ENCODE peak calls at places on chromosomes 11 and 22, in eight cellular contexts. P is transverse colon; V is activated CD4-positive, alpha-beta T cell treated with anti-CD3 and anti-CD28 coated beads for 36 hours; H is retina; U is fibroblast of the aortic adventitia; G is naive thymus-derived CD8-positive, alpha-beta T cell; W is PC-3; K is osteoblast. Q is an unnamed sample.

GRCh38 chr11:68521962-68522626 is 61.5 kb downstream of the PPP6R3 start:
- DNase-seq in H (no peak), U (no peak), W (no peak), G (no peak), P (no peak), K (no peak), V (no peak), Q (no peak)

GRCh38 chr11:83349371-83349770 is 63.2 kb upstream of the CCDC90B start:
- DNase-seq in U (no peak), P (no peak), V (no peak), W (no peak), G (no peak), H (no peak), K (no peak), Q (no peak)

GRCh38 chr11:28318861-28319260 is 210.7 kb downstream of the METTL15 start:
- DNase-seq in K (no peak), G (no peak), W (no peak), V (no peak), U (peak), P (no peak), H (no peak), Q (no peak)

GRCh38 chr22:46287873-46288751 is 8.6 kb upstream of the GTSE1 start:
- DNase-seq in K (peak), H (no peak), W (no peak), U (no peak), P (peak), V (peak), G (no peak), Q (peak)

GRCh38 chr22:38429460-38430128 is 25.4 kb downstream of the KCNJ4 start:
- DNase-seq in P (no peak), H (peak), G (no peak), U (no peak), W (no peak), V (no peak), K (no peak), Q (no peak)

GRCh38 chr22:23652286-23652685 is 20.2 kb upstream of the DRICH1 start:
- DNase-seq in V (no peak), U (no peak), W (no peak), H (no peak), K (no peak), G (no peak), P (no peak), Q (no peak)

GRCh38 chr22:48779211-48779643 is 1048.4 kb downstream of the BRD1 start:
- DNase-seq in H (no peak), W (no peak), G (no peak), K (no peak), V (no peak), P (no peak), U (no peak), Q (no peak)

GRCh38 chr11:27290261-27290660 is 72.8 kb downstream of the CCDC34 start:
- DNase-seq in H (no peak), P (no peak), G (no peak), K (peak), V (no peak), U (no peak), W (no peak), Q (no peak)

GRCh38 chr11:8028766-8029165 is 41.6 kb downstream of the EIF3F start:
- DNase-seq in U (no peak), K (no peak), W (no peak), V (no peak), P (no peak), H (no peak), G (no peak), Q (no peak)

GRCh38 chr11:100731471-100731870 is 44.4 kb downstream of the ARHGAP42 start:
- DNase-seq in G (no peak), U (no peak), W (no peak), H (no peak), V (no peak), P (no peak), K (no peak), Q (no peak)

GRCh38 chr22:39351689-39352214 is 2.0 kb downstream of the SYNGR1 start:
- DNase-seq in V (no peak), U (no peak), K (peak), P (no peak), H (peak), W (no peak), G (no peak), Q (no peak)

GRCh38 chr22:50078246-50078645 is 7.0 kb downstream of the MLC1 start:
- DNase-seq in K (no peak), W (no peak), G (no peak), U (no peak), V (no peak), H (no peak), P (no peak), Q (no peak)

GRCh38 chr22:37419916-37420655 is 7.2 kb downstream of the ELFN2 start:
- DNase-seq in V (peak), H (no peak), P (no peak), G (no peak), W (peak), U (no peak), K (peak), Q (peak)

GRCh38 chr11:90722552-90723190 is 499.8 kb upstream of the CHORDC1 start:
- DNase-seq in K (no peak), H (no peak), V (no peak), U (no peak), W (no peak), P (no peak), G (no peak), Q (no peak)

GRCh38 chr22:46652930-46653331 is 32.7 kb downstream of the GRAMD4 start:
- DNase-seq in H (peak), G (no peak), V (no peak), W (no peak), P (no peak), U (peak), K (peak), Q (no peak)

GRCh38 chr11:19628018-19628417 is 84.6 kb upstream of the NAV2 start:
- DNase-seq in G (no peak), P (peak), W (peak), U (peak), K (peak), V (no peak), H (no peak), Q (peak)

GRCh38 chr22:44489817-44490216 is 8.2 kb downstream of the RTL6 start:
- DNase-seq in P (no peak), H (no peak), U (no peak), W (no peak), V (no peak), K (no peak), G (no peak), Q (no peak)

GRCh38 chr11:86800076-86800955 is at the start of gene PRSS23:
- DNase-seq in K (peak), H (peak), G (no peak), P (peak), U (peak), W (peak), V (peak), Q (peak)

GRCh38 chr11:69471329-69472052 is 10.0 kb upstream of the LINC01488 start:
- DNase-seq in P (no peak), U (no peak), H (peak), G (no peak), K (peak), V (no peak), W (no peak), Q (no peak)

GRCh38 chr11:38226684-38227083 is 1628.6 kb upstream of the RAG2 start:
- DNase-seq in P (no peak), K (no peak), H (no peak), V (no peak), W (no peak), G (no peak), U (no peak), Q (no peak)

GRCh38 chr11:17506314-17506713 is 29.7 kb upstream of the ABCC8 start:
- DNase-seq in W (no peak), V (no peak), U (no peak), P (no peak), G (no peak), K (peak), H (no peak), Q (no peak)

GRCh38 chr22:23395476-23396361 is 184.4 kb downstream of the IGLL1 start:
- DNase-seq in P (no peak), K (peak), H (no peak), U (no peak), V (no peak), G (no peak), W (no peak), Q (no peak)

GRCh38 chr22:37100589-37101127 is 8.9 kb downstream of the TMPRSS6 start:
- DNase-seq in P (peak), G (no peak), U (no peak), V (no peak), W (no peak), H (no peak), K (no peak), Q (no peak)

GRCh38 chr22:42401562-42402334 is 30.5 kb downstream of the NFAM1 start:
- DNase-seq in H (no peak), V (no peak), P (no peak), W (peak), U (no peak), K (no peak), G (no peak), Q (no peak)

GRCh38 chr22:38554281-38554680 is 15.7 kb downstream of the DMC1 start:
- DNase-seq in V (no peak), W (no peak), K (peak), P (no peak), H (no peak), G (no peak), U (peak), Q (no peak)

GRCh38 chr11:57432714-57433163 is 5.8 kb upstream of the SLC43A3 start:
- DNase-seq in H (no peak), V (peak), K (no peak), G (no peak), U (peak), P (no peak), W (peak), Q (peak)

GRCh38 chr22:35914665-35915476 is 113.8 kb downstream of the RBFOX2 start:
- DNase-seq in H (peak), K (peak), U (peak), P (peak), W (peak), V (no peak), G (no peak), Q (peak)